ENCODE peak calls at places on chromosome 20, in eight cellular contexts. One of them, this sample, is unnamed.

GRCh38 chr20:14336667-14337066 is 745 bp downstream of the FLRT3 start:
- DNase-seq in mucosa of descending colon: no peak
- DNase-seq in lung: no peak
- DNase-seq in psoas muscle: no peak
- DNase-seq in OCI-LY7: no peak
- DNase-seq in ascending aorta: no peak
- DNase-seq in SJSA1: no peak
- DNase-seq in CD8-positive, alpha-beta memory T cell: no peak
- DNase-seq in this sample: no peak

GRCh38 chr20:48339147-48339985 is 488.4 kb downstream of the PREX1 start:
- DNase-seq in mucosa of descending colon: no peak
- DNase-seq in lung: no peak
- DNase-seq in psoas muscle: no peak
- DNase-seq in OCI-LY7: no peak
- DNase-seq in ascending aorta: no peak
- DNase-seq in SJSA1: no peak
- DNase-seq in CD8-positive, alpha-beta memory T cell: no peak
- DNase-seq in this sample: no peak

GRCh38 chr20:16128538-16129106 is 444.6 kb downstream of the KIF16B start:
- DNase-seq in mucosa of descending colon: no peak
- DNase-seq in lung: no peak
- DNase-seq in psoas muscle: no peak
- DNase-seq in OCI-LY7: no peak
- DNase-seq in ascending aorta: no peak
- DNase-seq in SJSA1: no peak
- DNase-seq in CD8-positive, alpha-beta memory T cell: no peak
- DNase-seq in this sample: no peak

GRCh38 chr20:51955756-51956155 is 153.4 kb upstream of the SALL4 start:
- DNase-seq in mucosa of descending colon: no peak
- DNase-seq in lung: no peak
- DNase-seq in psoas muscle: no peak
- DNase-seq in OCI-LY7: no peak
- DNase-seq in ascending aorta: no peak
- DNase-seq in SJSA1: no peak
- DNase-seq in CD8-positive, alpha-beta memory T cell: no peak
- DNase-seq in this sample: no peak

GRCh38 chr20:50116368-50116999 is 3.5 kb upstream of the UBE2V1 start:
- DNase-seq in mucosa of descending colon: no peak
- DNase-seq in lung: no peak
- DNase-seq in psoas muscle: no peak
- DNase-seq in OCI-LY7: no peak
- DNase-seq in ascending aorta: no peak
- DNase-seq in SJSA1: no peak
- DNase-seq in CD8-positive, alpha-beta memory T cell: no peak
- DNase-seq in this sample: no peak

GRCh38 chr20:36110936-36111445 is 43.5 kb upstream of the EPB41L1 start:
- DNase-seq in mucosa of descending colon: no peak
- DNase-seq in lung: no peak
- DNase-seq in psoas muscle: no peak
- DNase-seq in OCI-LY7: no peak
- DNase-seq in ascending aorta: no peak
- DNase-seq in SJSA1: no peak
- DNase-seq in CD8-positive, alpha-beta memory T cell: no peak
- DNase-seq in this sample: no peak

GRCh38 chr20:33539129-33539528 is 49.2 kb downstream of the CBFA2T2 start:
- DNase-seq in mucosa of descending colon: no peak
- DNase-seq in lung: no peak
- DNase-seq in psoas muscle: no peak
- DNase-seq in OCI-LY7: no peak
- DNase-seq in ascending aorta: no peak
- DNase-seq in SJSA1: peak; percentile 46
- DNase-seq in CD8-positive, alpha-beta memory T cell: no peak
- DNase-seq in this sample: no peak

GRCh38 chr20:24148372-24148771 is 159.8 kb upstream of the GGTLC1 start:
- DNase-seq in mucosa of descending colon: no peak
- DNase-seq in lung: peak; percentile 42
- DNase-seq in psoas muscle: no peak
- DNase-seq in OCI-LY7: peak; percentile 34
- DNase-seq in ascending aorta: no peak
- DNase-seq in SJSA1: no peak
- DNase-seq in CD8-positive, alpha-beta memory T cell: no peak
- DNase-seq in this sample: no peak

GRCh38 chr20:48819089-48819488 is 8.7 kb downstream of the PREX1 start:
- DNase-seq in mucosa of descending colon: no peak
- DNase-seq in lung: no peak
- DNase-seq in psoas muscle: no peak
- DNase-seq in OCI-LY7: no peak
- DNase-seq in ascending aorta: no peak
- DNase-seq in SJSA1: no peak
- DNase-seq in CD8-positive, alpha-beta memory T cell: no peak
- DNase-seq in this sample: no peak

GRCh38 chr20:34037121-34037520 is 43.4 kb downstream of the RALY start:
- DNase-seq in mucosa of descending colon: no peak
- DNase-seq in lung: no peak
- DNase-seq in psoas muscle: no peak
- DNase-seq in OCI-LY7: no peak
- DNase-seq in ascending aorta: no peak
- DNase-seq in SJSA1: no peak
- DNase-seq in CD8-positive, alpha-beta memory T cell: peak; percentile 60
- DNase-seq in this sample: no peak

GRCh38 chr20:50248104-50248631 is 57.5 kb downstream of the CEBPB start:
- DNase-seq in mucosa of descending colon: no peak
- DNase-seq in lung: no peak
- DNase-seq in psoas muscle: peak; percentile 48
- DNase-seq in OCI-LY7: no peak
- DNase-seq in ascending aorta: no peak
- DNase-seq in SJSA1: no peak
- DNase-seq in CD8-positive, alpha-beta memory T cell: no peak
- DNase-seq in this sample: no peak

GRCh38 chr20:51801220-51801991 is 915 bp downstream of the SALL4 start:
- DNase-seq in mucosa of descending colon: no peak
- DNase-seq in lung: no peak
- DNase-seq in psoas muscle: no peak
- DNase-seq in OCI-LY7: no peak
- DNase-seq in ascending aorta: no peak
- DNase-seq in SJSA1: no peak
- DNase-seq in CD8-positive, alpha-beta memory T cell: no peak
- DNase-seq in this sample: peak; percentile 87

GRCh38 chr20:53939554-53940355 is 130.6 kb downstream of the BCAS1 start:
- DNase-seq in mucosa of descending colon: peak; percentile 94
- DNase-seq in lung: peak; percentile 91
- DNase-seq in psoas muscle: peak; percentile 93
- DNase-seq in OCI-LY7: peak; percentile 97
- DNase-seq in ascending aorta: peak; percentile 77
- DNase-seq in SJSA1: peak; percentile 91
- DNase-seq in CD8-positive, alpha-beta memory T cell: peak; percentile 76
- DNase-seq in this sample: peak; percentile 66

GRCh38 chr20:50582591-50583234 is 72.5 kb downstream of the PTPN1 start:
- DNase-seq in mucosa of descending colon: no peak
- DNase-seq in lung: no peak
- DNase-seq in psoas muscle: no peak
- DNase-seq in OCI-LY7: peak; percentile 89
- DNase-seq in ascending aorta: no peak
- DNase-seq in SJSA1: no peak
- DNase-seq in CD8-positive, alpha-beta memory T cell: no peak
- DNase-seq in this sample: peak; percentile 43

GRCh38 chr20:57241592-57241991 is 24.8 kb downstream of the BMP7 start:
- DNase-seq in mucosa of descending colon: no peak
- DNase-seq in lung: no peak
- DNase-seq in psoas muscle: no peak
- DNase-seq in OCI-LY7: no peak
- DNase-seq in ascending aorta: no peak
- DNase-seq in SJSA1: no peak
- DNase-seq in CD8-positive, alpha-beta memory T cell: no peak
- DNase-seq in this sample: no peak

GRCh38 chr20:49675368-49676151 is 38.1 kb downstream of the B4GALT5 start:
- DNase-seq in mucosa of descending colon: peak; percentile 61
- DNase-seq in lung: no peak
- DNase-seq in psoas muscle: no peak
- DNase-seq in OCI-LY7: no peak
- DNase-seq in ascending aorta: no peak
- DNase-seq in SJSA1: no peak
- DNase-seq in CD8-positive, alpha-beta memory T cell: no peak
- DNase-seq in this sample: no peak

GRCh38 chr20:44959082-44959895 is 908 bp downstream of the TOMM34 start:
- DNase-seq in mucosa of descending colon: no peak
- DNase-seq in lung: no peak
- DNase-seq in psoas muscle: no peak
- DNase-seq in OCI-LY7: peak; percentile 55
- DNase-seq in ascending aorta: no peak
- DNase-seq in SJSA1: no peak
- DNase-seq in CD8-positive, alpha-beta memory T cell: peak; percentile 72
- DNase-seq in this sample: peak; percentile 44

GRCh38 chr20:43576108-43576507 is 14.6 kb upstream of the IFT52 start:
- DNase-seq in mucosa of descending colon: no peak
- DNase-seq in lung: no peak
- DNase-seq in psoas muscle: peak; percentile 68
- DNase-seq in OCI-LY7: no peak
- DNase-seq in ascending aorta: no peak
- DNase-seq in SJSA1: no peak
- DNase-seq in CD8-positive, alpha-beta memory T cell: no peak
- DNase-seq in this sample: no peak

GRCh38 chr20:48523191-48523757 is 304.5 kb downstream of the PREX1 start:
- DNase-seq in mucosa of descending colon: no peak
- DNase-seq in lung: no peak
- DNase-seq in psoas muscle: no peak
- DNase-seq in OCI-LY7: peak; percentile 56
- DNase-seq in ascending aorta: no peak
- DNase-seq in SJSA1: peak; percentile 48
- DNase-seq in CD8-positive, alpha-beta memory T cell: no peak
- DNase-seq in this sample: peak; percentile 87

GRCh38 chr20:6008254-6008653 is 45.6 kb downstream of the LRRN4 start:
- DNase-seq in mucosa of descending colon: no peak
- DNase-seq in lung: peak; percentile 72
- DNase-seq in psoas muscle: peak; percentile 78
- DNase-seq in OCI-LY7: no peak
- DNase-seq in ascending aorta: peak; percentile 15
- DNase-seq in SJSA1: no peak
- DNase-seq in CD8-positive, alpha-beta memory T cell: no peak
- DNase-seq in this sample: no peak

GRCh38 chr20:3727333-3728035 is 5.0 kb upstream of the HSPA12B start:
- DNase-seq in mucosa of descending colon: peak; percentile 18
- DNase-seq in lung: no peak
- DNase-seq in psoas muscle: peak; percentile 39
- DNase-seq in OCI-LY7: no peak
- DNase-seq in ascending aorta: no peak
- DNase-seq in SJSA1: no peak
- DNase-seq in CD8-positive, alpha-beta memory T cell: peak; percentile 5
- DNase-seq in this sample: peak; percentile 15

GRCh38 chr20:49583669-49584417 is 15.9 kb upstream of the PTGIS start:
- DNase-seq in mucosa of descending colon: peak; percentile 58
- DNase-seq in lung: peak; percentile 58
- DNase-seq in psoas muscle: peak; percentile 88
- DNase-seq in OCI-LY7: no peak
- DNase-seq in ascending aorta: peak; percentile 78
- DNase-seq in SJSA1: no peak
- DNase-seq in CD8-positive, alpha-beta memory T cell: no peak
- DNase-seq in this sample: no peak

GRCh38 chr20:32010096-32010495 is at the start of gene CCM2L:
- DNase-seq in mucosa of descending colon: no peak
- DNase-seq in lung: no peak
- DNase-seq in psoas muscle: no peak
- DNase-seq in OCI-LY7: no peak
- DNase-seq in ascending aorta: no peak
- DNase-seq in SJSA1: no peak
- DNase-seq in CD8-positive, alpha-beta memory T cell: peak; percentile 10
- DNase-seq in this sample: peak; percentile 50
- H3K4me3 ChIP-seq in mucosa of descending colon: no peak within 1 kb of the TSS
- H3K4me3 ChIP-seq in lung: peak within 1 kb of the TSS; percentile 51
- H3K4me3 ChIP-seq in psoas muscle: peak within 1 kb of the TSS; percentile 54
- H3K4me3 ChIP-seq in OCI-LY7: no peak within 1 kb of the TSS
- H3K4me3 ChIP-seq in ascending aorta: no peak within 1 kb of the TSS
- H3K4me3 ChIP-seq in SJSA1: no peak within 1 kb of the TSS
- H3K4me3 ChIP-seq in CD8-positive, alpha-beta memory T cell: no peak within 1 kb of the TSS
- H3K4me3 ChIP-seq in this sample: no peak within 1 kb of the TSS

GRCh38 chr20:58926802-58927489 is 54.1 kb upstream of the NELFCD start:
- DNase-seq in mucosa of descending colon: no peak
- DNase-seq in lung: no peak
- DNase-seq in psoas muscle: no peak
- DNase-seq in OCI-LY7: no peak
- DNase-seq in ascending aorta: no peak
- DNase-seq in SJSA1: no peak
- DNase-seq in CD8-positive, alpha-beta memory T cell: no peak
- DNase-seq in this sample: no peak
- H3K36me3 ChIP-seq in mucosa of descending colon: no peaks in the 10 kb centered on the region
- H3K36me3 ChIP-seq in lung: no peaks in the 10 kb centered on the region
- H3K36me3 ChIP-seq in psoas muscle: no peaks in the 10 kb centered on the region
- H3K36me3 ChIP-seq in OCI-LY7: no peaks in the 10 kb centered on the region
- H3K36me3 ChIP-seq in ascending aorta: no peaks in the 10 kb centered on the region
- H3K36me3 ChIP-seq in SJSA1: no peaks in the 10 kb centered on the region
- H3K36me3 ChIP-seq in CD8-positive, alpha-beta memory T cell: no peaks in the 10 kb centered on the region
- H3K36me3 ChIP-seq in this sample: no peaks in the 10 kb centered on the region

DNA sequence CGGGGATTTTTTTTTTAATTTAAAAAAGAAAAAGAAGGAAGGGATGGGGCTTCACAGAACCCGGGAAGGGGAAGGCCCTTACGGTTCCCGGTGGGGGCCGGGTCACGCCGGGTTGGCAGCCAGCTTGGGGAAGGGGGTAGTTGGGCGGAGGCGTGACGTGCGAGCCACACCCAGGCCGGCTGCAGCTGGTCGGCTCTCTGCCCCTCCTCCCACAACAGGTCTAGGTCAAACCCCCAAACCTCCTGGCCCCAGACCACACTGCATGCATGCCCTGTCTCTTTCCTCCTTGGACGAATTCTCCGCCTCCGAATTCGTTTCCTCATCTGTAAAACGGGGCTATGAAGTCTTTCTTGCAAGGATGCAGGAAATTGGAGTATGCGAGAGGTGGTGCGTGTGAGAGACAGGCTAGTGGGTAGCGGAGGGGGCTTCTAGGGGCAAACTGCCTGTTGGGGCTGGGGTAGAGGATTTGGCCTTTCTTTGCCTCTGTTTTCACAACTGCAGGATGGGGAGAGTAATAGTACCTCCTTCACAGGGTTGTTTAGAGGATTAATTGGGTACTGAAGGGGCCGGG is 835 bp downstream of the HCK start:
- DNase-seq in mucosa of descending colon: peak; percentile 47
- DNase-seq in lung: peak; percentile 69
- DNase-seq in psoas muscle: peak; percentile 83
- DNase-seq in OCI-LY7: no peak
- DNase-seq in ascending aorta: no peak
- DNase-seq in SJSA1: no peak
- DNase-seq in CD8-positive, alpha-beta memory T cell: no peak
- DNase-seq in this sample: peak; percentile 93
- H3K4me3 ChIP-seq in mucosa of descending colon: no peak overlapping the region
- H3K4me3 ChIP-seq in lung: no peak overlapping the region
- H3K4me3 ChIP-seq in psoas muscle: peak overlapping the region; percentile 48
- H3K4me3 ChIP-seq in OCI-LY7: no peak overlapping the region
- H3K4me3 ChIP-seq in ascending aorta: no peak overlapping the region
- H3K4me3 ChIP-seq in SJSA1: no peak overlapping the region
- H3K4me3 ChIP-seq in CD8-positive, alpha-beta memory T cell: no peak overlapping the region
- H3K4me3 ChIP-seq in this sample: peak overlapping the region; percentile 61

DNA sequence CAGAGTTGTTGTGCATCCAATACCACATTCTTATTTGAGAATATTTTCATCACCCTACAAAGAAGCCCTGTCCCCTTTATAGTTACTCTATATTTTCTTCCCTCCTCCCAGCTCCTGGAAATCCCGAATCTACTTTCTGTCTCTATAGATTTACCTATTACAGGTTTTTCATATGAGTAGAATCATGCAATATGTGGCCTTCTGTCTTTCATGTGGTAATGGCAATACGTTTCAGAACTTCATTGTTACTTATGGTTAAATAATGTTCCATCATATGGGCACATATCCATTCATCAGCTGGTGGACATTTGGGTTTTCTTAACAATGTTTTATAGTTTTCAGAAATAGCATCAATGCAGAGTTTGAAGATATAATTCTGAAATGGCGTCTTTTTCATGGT is 17.1 kb downstream of the GINS1 start:
- DNase-seq in mucosa of descending colon: no peak
- DNase-seq in lung: no peak
- DNase-seq in psoas muscle: no peak
- DNase-seq in OCI-LY7: no peak
- DNase-seq in ascending aorta: no peak
- DNase-seq in SJSA1: no peak
- DNase-seq in CD8-positive, alpha-beta memory T cell: no peak
- DNase-seq in this sample: no peak
- H3K36me3 ChIP-seq in mucosa of descending colon: no peaks in the 10 kb centered on the region
- H3K36me3 ChIP-seq in lung: no peaks in the 10 kb centered on the region
- H3K36me3 ChIP-seq in psoas muscle: no peaks in the 10 kb centered on the region
- H3K36me3 ChIP-seq in OCI-LY7: peaks cover 87% of the 10 kb centered on the region
- H3K36me3 ChIP-seq in ascending aorta: no peaks in the 10 kb centered on the region
- H3K36me3 ChIP-seq in SJSA1: peaks cover 72% of the 10 kb centered on the region
- H3K36me3 ChIP-seq in CD8-positive, alpha-beta memory T cell: no peaks in the 10 kb centered on the region
- H3K36me3 ChIP-seq in this sample: peaks cover 9% of the 10 kb centered on the region

This sample was measured in H7.